ENCODE peak calls at places on chromosomes 12 and 14, in eight cellular contexts. Z is Ammon's horn, U is amniotic stem cell, J is GM04504, F is mammary epithelial cell, W is H7, C is fibroblast of the aortic adventitia, B is mucosa of gallbladder. L is an unnamed sample.

GRCh38 chr12:27635349-27635972 is 60.8 kb upstream of the REP15 start:
- DNase-seq in Z (peak; percentile 73), U (peak; percentile 30), J (no peak), F (peak; percentile 46), W (no peak), C (peak; percentile 83), B (no peak), L (no peak)

GRCh38 chr14:106694638-106695393 is 1168.4 kb downstream of the TMEM121 start:
- DNase-seq in Z (no peak), U (no peak), J (no peak), F (peak; percentile 2), W (no peak), C (no peak), B (no peak), L (no peak)

GRCh38 chr14:35687335-35687939 is 121.7 kb downstream of the RALGAPA1 start:
- DNase-seq in Z (peak; percentile 66), U (peak; percentile 27), J (peak; percentile 20), F (peak; percentile 25), W (peak; percentile 10), C (peak; percentile 67), B (peak; percentile 26), L (no peak)

GRCh38 chr12:12899530-12900380 is 8.4 kb downstream of the GPRC5A start:
- DNase-seq in Z (no peak), U (peak; percentile 68), J (peak; percentile 89), F (peak; percentile 79), W (no peak), C (peak; percentile 96), B (no peak), L (peak; percentile 81)

GRCh38 chr14:75738192-75738591 is 77.1 kb downstream of the TTLL5 start:
- DNase-seq in Z (no peak), U (no peak), J (no peak), F (no peak), W (no peak), C (peak; percentile 58), B (no peak), L (no peak)

GRCh38 chr14:39247256-39247655 is 13.5 kb downstream of the MIA2 start:
- DNase-seq in Z (no peak), U (peak; percentile 71), J (peak; percentile 67), F (peak; percentile 83), W (no peak), C (peak; percentile 91), B (no peak), L (no peak)

GRCh38 chr12:18135086-18135485 is 45.1 kb upstream of the RERGL start:
- DNase-seq in Z (no peak), U (no peak), J (no peak), F (no peak), W (no peak), C (peak; percentile 65), B (no peak), L (no peak)

GRCh38 chr14:89384023-89384422 is 33.0 kb downstream of the FOXN3 start:
- DNase-seq in Z (no peak), U (no peak), J (no peak), F (no peak), W (no peak), C (no peak), B (no peak), L (no peak)

GRCh38 chr12:119868992-119869391 is 8.1 kb downstream of the CIT start:
- DNase-seq in Z (peak; percentile 54), U (no peak), J (no peak), F (peak; percentile 57), W (no peak), C (peak; percentile 21), B (no peak), L (no peak)

GRCh38 chr14:93096923-93097322 is 18.8 kb downstream of the ITPK1 start:
- DNase-seq in Z (no peak), U (no peak), J (no peak), F (no peak), W (peak; percentile 44), C (no peak), B (no peak), L (no peak)

GRCh38 chr14:36129181-36129580 is 47.3 kb downstream of the PTCSC3 start:
- DNase-seq in Z (no peak), U (no peak), J (no peak), F (peak; percentile 56), W (peak; percentile 41), C (no peak), B (no peak), L (no peak)

GRCh38 chr14:68593806-68594536 is 198.9 kb downstream of the ZFP36L1 start:
- DNase-seq in Z (no peak), U (no peak), J (no peak), F (no peak), W (no peak), C (no peak), B (no peak), L (no peak)

GRCh38 chr12:114764516-114764915 is 80.5 kb upstream of the TBX3 start:
- DNase-seq in Z (no peak), U (no peak), J (no peak), F (no peak), W (no peak), C (no peak), B (no peak), L (no peak)

GRCh38 chr14:22556021-22556989 is 32.7 kb downstream of the DAD1 start:
- DNase-seq in Z (peak; percentile 10), U (no peak), J (no peak), F (peak; percentile 99), W (peak; percentile 64), C (no peak), B (peak; percentile 85), L (no peak)